ENCODE peak calls at places on chromosomes 3 and 15, in five cellular contexts. V is tibial nerve; E is caudate nucleus; J is CD4-positive, alpha-beta memory T cell; Z is effector memory CD4-positive, alpha-beta T cell. S is an unnamed sample.

GRCh38 chr3:196990654-196991053 is 22.0 kb upstream of the PIGZ start:
- DNase-seq in J (no peak), V (no peak), E (no peak), Z (no peak), S (no peak)

GRCh38 chr3:172289583-172289982 is 158.7 kb downstream of the GHSR start:
- DNase-seq in J (no peak), Z (no peak), V (peak), E (no peak), S (peak)

GRCh38 chr15:82301296-82302016 is 38.8 kb downstream of the SAXO2 start:
- DNase-seq in E (no peak), Z (no peak), J (no peak), V (no peak), S (no peak)

GRCh38 chr3:77102916-77103769 is 63.2 kb downstream of the ROBO2 start:
- DNase-seq in E (no peak), Z (no peak), V (no peak), J (no peak), S (no peak)

GRCh38 chr15:43518073-43518761 is 809 bp downstream of the MAP1A start:
- DNase-seq in J (no peak), E (peak), V (no peak), Z (no peak), S (peak)

GRCh38 chr15:95024388-95024787 is 793.0 kb downstream of the MCTP2 start:
- DNase-seq in J (no peak), V (no peak), E (no peak), Z (no peak), S (no peak)

GRCh38 chr3:172646439-172647015 is 64.3 kb downstream of the NCEH1 start:
- DNase-seq in J (no peak), E (no peak), V (peak), Z (no peak), S (no peak)

GRCh38 chr3:139695701-139696422 is 18.1 kb upstream of the NMNAT3 start:
- DNase-seq in E (no peak), J (no peak), Z (no peak), V (no peak), S (no peak)

GRCh38 chr15:33234019-33234418 is 39.5 kb upstream of the FMN1 start:
- DNase-seq in E (no peak), Z (no peak), V (no peak), J (no peak), S (no peak)

GRCh38 chr3:45332901-45333407 is 55.4 kb upstream of the LARS2 start:
- DNase-seq in Z (no peak), E (no peak), J (no peak), V (no peak), S (no peak)

GRCh38 chr3:134030382-134030753 is 643 bp upstream of the SLCO2A1 start:
- DNase-seq in J (no peak), E (no peak), V (no peak), Z (no peak), S (no peak)

GRCh38 chr15:57324590-57324890 is 51.8 kb upstream of the CGNL1 start:
- DNase-seq in Z (no peak), E (no peak), V (no peak), J (no peak), S (no peak)

GRCh38 chr3:12807066-12807465 is 10.6 kb downstream of the CAND2 start:
- DNase-seq in E (no peak), V (no peak), Z (no peak), J (no peak), S (no peak)

GRCh38 chr3:182118081-182118480 is 406.4 kb downstream of the SOX2 start:
- DNase-seq in E (no peak), V (no peak), Z (no peak), J (no peak), S (no peak)

GRCh38 chr3:172562881-172563835 is 39.9 kb upstream of the TNFSF10 start:
- DNase-seq in Z (no peak), J (peak), V (peak), E (no peak), S (no peak)

GRCh38 chr3:64133272-64133671 is 92.0 kb downstream of the PRICKLE2 start:
- DNase-seq in Z (no peak), V (no peak), E (no peak), J (no peak), S (no peak)

GRCh38 chr3:62367735-62368704 is 5.3 kb downstream of the FEZF2 start:
- DNase-seq in V (no peak), Z (no peak), E (no peak), J (no peak), S (no peak)

GRCh38 chr3:107943860-107944543 is 146.8 kb downstream of the CD47 start:
- DNase-seq in J (no peak), V (peak), Z (no peak), E (no peak), S (no peak)

GRCh38 chr3:53166781-53167291 is 5.8 kb downstream of the PRKCD start:
- DNase-seq in E (no peak), J (no peak), V (peak), Z (no peak), S (peak)

GRCh38 chr3:64104691-64105101 is 81.4 kb upstream of the PSMD6 start:
- DNase-seq in E (no peak), Z (no peak), V (no peak), J (no peak), S (no peak)

GRCh38 chr15:58903232-58903631 is 30.2 kb downstream of the SLTM start:
- DNase-seq in Z (no peak), J (no peak), E (no peak), V (no peak), S (no peak)

GRCh38 chr3:173892547-173892946 is 495.0 kb downstream of the NLGN1 start:
- DNase-seq in E (no peak), Z (no peak), V (no peak), J (no peak), S (no peak)

GRCh38 chr15:45399381-45400212 is 21.3 kb upstream of the GATM start:
- DNase-seq in V (no peak), J (no peak), E (no peak), Z (no peak), S (no peak)

GRCh38 chr3:154981201-154981600 is 98.9 kb upstream of the MME start:
- DNase-seq in J (no peak), V (no peak), Z (no peak), E (no peak), S (no peak)

GRCh38 chr3:126618021-126618420 is 36.9 kb downstream of the TXNRD3 start:
- DNase-seq in V (no peak), E (no peak), J (no peak), Z (no peak), S (no peak)

GRCh38 chr3:11238057-11238456 is 34.1 kb upstream of the ATG7 start:
- DNase-seq in J (no peak), Z (no peak), E (no peak), V (no peak), S (no peak)

GRCh38 chr3:72309626-72310025 is 524.7 kb upstream of the PROK2 start:
- DNase-seq in J (no peak), V (no peak), E (no peak), Z (no peak), S (no peak)

GRCh38 chr15:100202309-100202943 is 139.3 kb downstream of the ADAMTS17 start:
- DNase-seq in E (no peak), Z (no peak), V (no peak), J (no peak), S (no peak)

GRCh38 chr15:68797157-68797556 is 23.5 kb downstream of the ANP32A start:
- DNase-seq in J (no peak), E (no peak), V (no peak), Z (no peak), S (no peak)

GRCh38 chr3:66038726-66039589 is at the start of gene MAGI1:
- DNase-seq in Z (no peak), V (peak), J (no peak), E (peak), S (peak)

GRCh38 chr15:51450001-51450400 is 108.5 kb downstream of the GLDN start:
- DNase-seq in J (no peak), Z (no peak), E (no peak), V (no peak), S (no peak)

GRCh38 chr15:62989366-62990055 is 53.0 kb upstream of the TPM1 start:
- DNase-seq in Z (no peak), J (no peak), V (no peak), E (no peak), S (no peak)

GRCh38 chr3:69417541-69418078 is 31.7 kb upstream of the FRMD4B start:
- DNase-seq in Z (no peak), V (no peak), E (no peak), J (no peak), S (no peak)

GRCh38 chr3:46334911-46335478 is 18.9 kb upstream of the CCR2 start:
- DNase-seq in V (no peak), E (no peak), J (no peak), Z (no peak), S (no peak)

GRCh38 chr3:183381179-183381578 is 47.2 kb downstream of the MCF2L2 start:
- DNase-seq in E (no peak), J (no peak), V (no peak), Z (no peak), S (no peak)

GRCh38 chr15:67144609-67145306 is 79.4 kb downstream of the SMAD3 start:
- DNase-seq in E (no peak), V (no peak), J (no peak), Z (no peak), S (no peak)
- H3K27ac ChIP-seq in E (no peak), V (no peak), J (no peak), Z (no peak), S (peak)

DNA sequence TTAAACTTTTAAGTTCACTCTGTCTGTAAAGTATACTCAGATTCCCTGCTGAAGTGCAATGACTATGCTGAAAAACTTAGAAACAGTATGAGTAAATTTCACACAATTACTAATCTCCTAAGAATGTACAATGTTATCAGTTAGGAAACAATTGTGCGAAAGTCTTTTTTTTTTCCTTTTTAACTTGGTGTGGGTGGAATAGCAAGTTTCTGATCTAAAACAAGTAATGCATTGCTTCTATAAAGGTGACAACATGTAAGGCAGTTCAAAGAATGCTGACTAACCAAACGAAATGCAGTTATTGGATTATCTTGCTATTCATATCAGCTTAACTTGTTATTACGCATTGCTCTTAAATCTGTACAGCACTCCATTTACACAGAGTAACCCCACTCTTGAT is 19.3 kb upstream of the SLC12A8 start:
- DNase-seq in E (no peak), V (no peak), J (no peak), Z (no peak), S (no peak)
- H3K27ac ChIP-seq in E (no peak), V (no peak), J (no peak), Z (no peak), S (no peak)

GRCh38 chr3:156814295-156814694 is 11.9 kb upstream of the LEKR1 start:
- DNase-seq in E (no peak), V (no peak), J (no peak), Z (no peak), S (no peak)

GRCh38 chr3:156808025-156808424 is 18.1 kb upstream of the LEKR1 start:
- DNase-seq in V (no peak), E (no peak), J (no peak), Z (no peak), S (no peak)

GRCh38 chr3:156806698-156807097 is 19.5 kb upstream of the LEKR1 start:
- DNase-seq in E (no peak), Z (no peak), V (no peak), J (no peak), S (no peak)

GRCh38 chr3:156812521-156813335 is 13.4 kb upstream of the LEKR1 start:
- DNase-seq in Z (no peak), J (no peak), V (no peak), E (no peak), S (no peak)

DNA sequence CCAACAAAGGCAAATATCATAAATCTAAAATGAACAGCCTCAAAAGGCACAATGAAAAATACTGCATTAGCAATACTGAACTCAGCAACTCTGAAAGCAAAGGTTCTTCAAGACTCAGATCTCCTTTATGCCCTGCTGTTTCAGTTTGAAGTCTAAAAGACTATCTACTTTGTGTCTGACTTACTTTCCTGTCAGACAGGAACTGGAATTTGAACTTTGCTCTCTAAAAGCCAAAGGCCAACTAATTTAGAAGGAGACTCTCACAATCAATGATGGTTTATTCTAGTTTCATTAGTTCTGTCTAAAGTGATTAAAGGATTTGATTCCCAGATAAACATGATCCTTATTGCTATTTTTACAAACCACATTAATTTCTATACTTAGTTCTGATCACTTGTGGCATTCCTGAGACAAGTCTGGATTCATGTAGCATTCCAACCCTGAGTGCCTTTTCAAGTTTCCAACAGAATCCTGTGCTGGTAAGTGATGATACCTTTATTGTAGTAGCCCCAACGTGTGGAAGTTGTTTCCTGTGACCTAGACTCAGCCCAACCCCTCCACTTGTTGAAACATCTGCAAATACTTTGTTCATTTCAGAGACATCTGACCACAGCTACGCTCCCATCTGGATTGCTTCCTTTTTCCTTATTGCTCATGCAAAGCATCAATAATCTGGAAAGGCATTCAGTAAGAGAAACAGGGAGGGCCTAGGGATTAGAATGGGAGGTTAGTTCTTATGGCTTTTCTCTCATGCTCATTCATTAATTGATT is 14.9 kb upstream of the LEKR1 start:
- DNase-seq in Z (no peak), V (no peak), E (no peak), J (no peak), S (no peak)
- H3K27ac ChIP-seq in Z (no peak), V (no peak), E (no peak), J (no peak), S (no peak)

GRCh38 chr3:165855581-165855980 is 18.4 kb upstream of the BCHE start:
- DNase-seq in V (no peak), E (no peak), Z (no peak), J (no peak), S (no peak)

GRCh38 chr3:165852710-165853109 is 15.5 kb upstream of the BCHE start:
- DNase-seq in Z (no peak), V (no peak), J (no peak), E (no peak), S (no peak)

GRCh38 chr3:165852150-165852549 is 14.9 kb upstream of the BCHE start:
- DNase-seq in J (no peak), E (no peak), Z (no peak), V (no peak), S (no peak)

GRCh38 chr3:165854696-165855095 is 17.5 kb upstream of the BCHE start:
- DNase-seq in E (no peak), J (no peak), Z (no peak), V (no peak), S (no peak)
- H3K27ac ChIP-seq in E (no peak), J (no peak), Z (no peak), V (no peak), S (no peak)

GRCh38 chr15:93347917-93348316 is 258.9 kb upstream of the RGMA start:
- DNase-seq in Z (no peak), V (no peak), J (no peak), E (no peak), S (no peak)

GRCh38 chr15:93349146-93349545 is 260.1 kb upstream of the RGMA start:
- DNase-seq in E (no peak), V (no peak), J (no peak), Z (no peak), S (no peak)

DNA sequence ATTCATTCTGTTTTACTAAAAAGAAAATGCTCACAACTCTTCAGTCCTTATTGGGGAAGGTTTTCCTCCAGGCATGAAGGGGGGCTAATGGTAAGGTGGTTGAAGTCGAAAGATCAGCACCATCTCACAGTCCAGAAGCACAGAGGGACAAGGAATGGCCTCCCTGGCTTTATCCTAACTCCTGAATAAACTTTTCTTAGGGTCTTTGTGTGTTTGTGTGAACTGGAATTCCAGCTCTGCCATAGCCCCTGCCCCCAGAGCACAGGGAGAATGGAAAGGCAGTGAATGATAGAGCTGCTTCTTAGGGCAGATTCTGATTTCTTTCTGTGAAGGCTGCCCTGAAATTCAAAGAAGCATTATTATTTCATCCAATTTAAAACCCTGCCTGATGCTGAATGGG is 259.7 kb upstream of the RGMA start:
- DNase-seq in Z (no peak), E (no peak), V (no peak), J (no peak), S (no peak)
- H3K27ac ChIP-seq in Z (no peak), E (no peak), V (no peak), J (no peak), S (no peak)

DNA sequence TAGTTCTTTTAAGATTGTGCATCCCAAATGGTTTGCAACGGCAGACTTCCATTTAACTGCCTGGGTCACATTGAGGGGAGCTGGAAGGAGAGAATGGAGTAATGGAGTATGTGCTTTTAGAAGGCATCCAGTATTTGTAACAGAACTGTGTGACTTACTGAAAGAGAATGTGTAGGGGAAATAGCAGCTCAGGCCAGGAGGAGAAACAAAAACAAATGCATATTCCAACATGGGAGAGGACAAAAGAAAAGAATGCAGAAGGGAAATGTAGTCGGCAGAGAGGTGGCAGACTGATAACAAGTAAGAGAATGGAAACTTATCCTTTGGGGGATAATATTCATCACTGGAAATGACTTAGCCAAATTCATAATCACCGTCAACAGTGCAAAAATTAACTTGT is 294.8 kb upstream of the SGO1 start:
- DNase-seq in E (no peak), J (no peak), Z (no peak), V (no peak), S (no peak)
- H3K27ac ChIP-seq in E (no peak), J (no peak), Z (no peak), V (no peak), S (no peak)

GRCh38 chr15:66787472-66787871 is 85.4 kb downstream of the SMAD6 start:
- DNase-seq in Z (no peak), J (no peak), E (no peak), V (no peak), S (no peak)

GRCh38 chr15:66788024-66788423 is 86.0 kb downstream of the SMAD6 start:
- DNase-seq in E (no peak), Z (no peak), V (no peak), J (no peak), S (no peak)

GRCh38 chr15:66786708-66787471 is 84.9 kb downstream of the SMAD6 start:
- DNase-seq in E (no peak), V (no peak), Z (no peak), J (no peak), S (no peak)

GRCh38 chr15:66786222-66786621 is 84.2 kb downstream of the SMAD6 start:
- DNase-seq in V (no peak), J (no peak), E (no peak), Z (no peak), S (no peak)

DNA sequence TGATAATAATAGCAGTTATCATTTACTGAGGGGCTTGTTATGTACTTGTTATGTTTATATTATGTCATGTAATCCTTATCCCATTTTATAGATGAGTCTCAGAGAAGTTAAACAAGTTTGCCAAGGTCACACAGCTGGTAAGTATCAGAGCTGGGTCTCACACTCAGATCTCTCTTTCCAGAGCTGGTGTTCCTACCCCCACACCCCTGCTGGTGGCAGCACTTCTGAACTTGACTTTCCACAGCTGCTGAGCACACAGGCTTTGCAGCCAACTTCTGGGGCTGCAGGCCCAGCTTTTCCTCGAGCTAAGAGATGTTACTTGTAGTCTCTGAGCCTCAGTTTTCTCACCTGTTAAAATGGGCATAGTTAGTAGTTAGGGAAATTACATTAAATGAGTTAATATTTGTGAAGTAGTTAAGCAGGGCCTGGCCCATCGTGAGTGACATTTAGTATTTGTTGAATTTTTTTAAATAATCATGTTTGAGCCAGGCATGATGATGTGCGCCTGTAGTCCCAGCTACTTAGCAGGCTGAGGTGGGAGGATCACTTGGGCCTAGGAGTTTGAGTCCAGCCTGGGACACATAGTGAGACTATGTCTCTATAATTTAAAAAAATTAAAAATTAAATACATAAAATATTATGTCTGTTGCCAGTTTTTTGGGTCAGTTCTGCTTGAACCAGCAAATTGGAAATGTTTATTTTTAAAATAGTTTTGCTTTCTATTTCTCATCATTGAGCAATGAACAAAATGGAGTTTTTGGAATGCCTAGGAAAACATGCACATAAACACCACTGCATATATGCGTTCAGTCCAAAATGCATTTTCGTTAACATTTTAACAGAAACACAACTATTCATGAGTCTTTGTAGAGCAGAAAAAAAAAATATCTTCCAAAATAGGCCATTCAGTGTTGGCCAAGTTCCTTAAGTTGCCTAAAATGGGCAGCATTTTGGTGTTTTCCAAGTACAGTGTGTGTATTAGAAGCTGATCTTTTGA is 87.3 kb downstream of the SMAD6 start:
- DNase-seq in J (no peak), E (no peak), Z (no peak), V (peak), S (no peak)
- H3K27ac ChIP-seq in J (no peak), E (no peak), Z (no peak), V (peak), S (no peak)